ENCODE peak calls at places on chromosomes 7 and 10, in six cellular contexts. Y, M, Z, U, C and E are unnamed samples.

GRCh38 chr7:22617166-22617565 is 109.8 kb upstream of the IL6 start:
- DNase-seq in Y (no peak), M (no peak), Z (no peak), U (no peak), C (no peak), E (no peak)

GRCh38 chr10:71927669-71928592 is 36.3 kb upstream of the CHST3 start:
- DNase-seq in Y (peak), M (no peak), Z (no peak), U (no peak), C (peak), E (peak)

GRCh38 chr10:103828107-103828506 is 27.3 kb downstream of the SH3PXD2A start:
- DNase-seq in Y (no peak), M (no peak), Z (no peak), U (peak), C (no peak), E (no peak)

GRCh38 chr7:138843632-138844580 is 45.9 kb upstream of the ATP6V0A4 start:
- DNase-seq in Y (no peak), M (no peak), Z (no peak), U (no peak), C (no peak), E (no peak)

GRCh38 chr7:155213955-155214327 is 83.7 kb upstream of the INSIG1 start:
- DNase-seq in Y (no peak), M (no peak), Z (no peak), U (no peak), C (no peak), E (no peak)

GRCh38 chr7:71661671-71662224 is 529.8 kb downstream of the GALNT17 start:
- DNase-seq in Y (no peak), M (no peak), Z (no peak), U (no peak), C (no peak), E (no peak)

GRCh38 chr10:66752714-66753113 is 173.1 kb upstream of the LRRTM3 start:
- DNase-seq in Y (no peak), M (no peak), Z (no peak), U (no peak), C (no peak), E (no peak)

GRCh38 chr7:45447296-45447695 is 126.9 kb upstream of the ADCY1 start:
- DNase-seq in Y (no peak), M (no peak), Z (no peak), U (no peak), C (no peak), E (no peak)

GRCh38 chr7:36236073-36236472 is 83.0 kb downstream of the EEPD1 start:
- DNase-seq in Y (no peak), M (no peak), Z (no peak), U (no peak), C (no peak), E (no peak)

GRCh38 chr10:16440396-16441105 is 3.7 kb downstream of the PTER start:
- DNase-seq in Y (no peak), M (no peak), Z (no peak), U (peak), C (no peak), E (no peak)

GRCh38 chr10:126749030-126749655 is 78.7 kb upstream of the C10orf90 start:
- DNase-seq in Y (peak), M (peak), Z (peak), U (peak), C (peak), E (peak)

GRCh38 chr10:22544325-22545068 is 169.9 kb downstream of the PIP4K2A start:
- DNase-seq in Y (no peak), M (no peak), Z (no peak), U (no peak), C (no peak), E (no peak)

GRCh38 chr7:115005241-115005640 is 83.3 kb downstream of the MDFIC start:
- DNase-seq in Y (no peak), M (no peak), Z (no peak), U (no peak), C (no peak), E (no peak)

GRCh38 chr7:28483112-28483511 is 70.8 kb downstream of the CREB5 start:
- DNase-seq in Y (no peak), M (no peak), Z (no peak), U (no peak), C (no peak), E (peak)

GRCh38 chr7:80412842-80413241 is 99.0 kb downstream of the GNAT3 start:
- DNase-seq in Y (no peak), M (no peak), Z (no peak), U (no peak), C (no peak), E (no peak)

GRCh38 chr7:158475679-158476052 is 112.0 kb downstream of the PTPRN2 start:
- DNase-seq in Y (no peak), M (no peak), Z (no peak), U (no peak), C (no peak), E (no peak)

GRCh38 chr10:119360181-119360921 is 153.0 kb downstream of the GRK5 start:
- DNase-seq in Y (no peak), M (no peak), Z (no peak), U (no peak), C (no peak), E (no peak)

GRCh38 chr10:132536241-132536963 is 1.2 kb upstream of the INPP5A start:
- DNase-seq in Y (no peak), M (peak), Z (peak), U (no peak), C (no peak), E (no peak)

GRCh38 chr10:95285556-95285955 is 5.2 kb downstream of the PDLIM1 start:
- DNase-seq in Y (no peak), M (no peak), Z (no peak), U (no peak), C (no peak), E (no peak)

GRCh38 chr10:31554556-31554955 is 235.5 kb downstream of the ZEB1 start:
- DNase-seq in Y (peak), M (no peak), Z (no peak), U (no peak), C (peak), E (peak)

GRCh38 chr7:100053201-100053600 is 3.6 kb downstream of the ZSCAN21 start:
- DNase-seq in Y (no peak), M (no peak), Z (peak), U (peak), C (peak), E (no peak)

GRCh38 chr7:41540601-41541000 is 162.3 kb downstream of the INHBA start:
- DNase-seq in Y (no peak), M (no peak), Z (no peak), U (no peak), C (no peak), E (no peak)

GRCh38 chr7:157856873-157857577 is 520.2 kb downstream of the DNAJB6 start:
- DNase-seq in Y (no peak), M (no peak), Z (no peak), U (no peak), C (no peak), E (no peak)

GRCh38 chr10:25766213-25766612 is 167.8 kb upstream of the MYO3A start:
- DNase-seq in Y (no peak), M (no peak), Z (peak), U (no peak), C (no peak), E (no peak)

GRCh38 chr7:107746006-107746405 is 2.1 kb downstream of the CBLL1 start:
- DNase-seq in Y (no peak), M (no peak), Z (no peak), U (no peak), C (no peak), E (no peak)

GRCh38 chr7:2658941-2659340 is 27.2 kb downstream of the TTYH3 start:
- DNase-seq in Y (no peak), M (no peak), Z (no peak), U (no peak), C (no peak), E (no peak)

GRCh38 chr7:100629117-100629711 is 12.1 kb downstream of the TFR2 start:
- DNase-seq in Y (no peak), M (no peak), Z (peak), U (no peak), C (no peak), E (no peak)

GRCh38 chr7:156475666-156476065 is 164.9 kb upstream of the RNF32 start:
- DNase-seq in Y (no peak), M (no peak), Z (peak), U (no peak), C (peak), E (no peak)

GRCh38 chr10:52746169-52746568 is 26.4 kb downstream of the MBL2 start:
- DNase-seq in Y (no peak), M (no peak), Z (no peak), U (no peak), C (no peak), E (no peak)
- TF ChIP-seq CTCF in Y (no peak), M (no peak), Z (no peak), U (no peak), C (peak), E (no peak)

DNA sequence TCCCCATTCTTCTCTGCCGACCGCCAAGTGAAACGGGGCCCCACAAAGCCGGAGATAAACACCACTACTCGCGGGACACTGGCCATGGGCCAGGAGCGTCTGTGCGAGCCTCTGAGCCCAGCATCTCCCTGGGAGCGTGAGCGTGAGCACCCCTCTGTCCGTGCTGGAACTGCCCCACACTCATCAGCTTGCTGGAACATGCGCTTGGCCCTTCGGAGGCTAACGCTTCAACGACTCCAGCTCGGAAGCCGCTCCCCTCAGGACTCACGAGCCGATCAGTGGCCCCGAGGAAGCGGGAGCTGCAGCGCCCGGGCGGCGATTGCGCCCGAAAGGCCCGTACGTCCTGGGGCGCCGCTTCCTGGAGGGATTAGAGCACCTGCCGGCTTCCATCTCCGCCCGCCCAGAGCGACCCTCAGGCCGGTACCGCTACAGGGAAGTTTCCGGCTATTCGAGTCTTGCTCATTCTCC is 1.2 kb downstream of the TLL2 start:
- DNase-seq in Y (no peak), M (no peak), Z (peak), U (peak), C (no peak), E (no peak)
- H3K4me3 ChIP-seq in Y (peak), M (peak), Z (peak), U (peak), C (peak), E (peak)

GRCh38 chr7:151398446-151399304 is 11.2 kb downstream of the WDR86 start:
- DNase-seq in Y (no peak), M (no peak), Z (no peak), U (no peak), C (no peak), E (no peak)
- TF ChIP-seq CTCF in Y (no peak), M (no peak), Z (no peak), U (no peak), C (no peak), E (no peak)

GRCh38 chr7:195830-196128 is 3.4 kb downstream of the FAM20C start:
- DNase-seq in Y (no peak), M (no peak), Z (no peak), U (no peak), C (no peak), E (no peak)
- H3K4me3 ChIP-seq in Y (peak), M (peak), Z (no peak), U (no peak), C (peak), E (peak)

GRCh38 chr7:132687981-132688383 is 111.7 kb upstream of the PLXNA4 start:
- DNase-seq in Y (no peak), M (no peak), Z (peak), U (no peak), C (no peak), E (no peak)

GRCh38 chr7:132680590-132680989 is 104.3 kb upstream of the PLXNA4 start:
- DNase-seq in Y (no peak), M (no peak), Z (no peak), U (no peak), C (no peak), E (no peak)

GRCh38 chr7:132687016-132687415 is 110.7 kb upstream of the PLXNA4 start:
- DNase-seq in Y (no peak), M (no peak), Z (no peak), U (no peak), C (no peak), E (no peak)

GRCh38 chr7:132685301-132685700 is 109.0 kb upstream of the PLXNA4 start:
- DNase-seq in Y (no peak), M (no peak), Z (no peak), U (no peak), C (no peak), E (no peak)

GRCh38 chr7:132683967-132684690 is 107.9 kb upstream of the PLXNA4 start:
- DNase-seq in Y (no peak), M (no peak), Z (no peak), U (no peak), C (no peak), E (no peak)
- TF ChIP-seq CTCF in Y (peak), M (no peak), Z (peak), U (no peak), C (no peak), E (no peak)